ENCODE peak calls at places on chromosomes 4 and X, in four cellular contexts. X is H9, O is neuronal stem cell, D is mesenchymal stem cell. N is an unnamed sample.

GRCh38 chr4:126954537-126955291 is 678.0 kb upstream of the INTU start:
- DNase-seq in X (no peak), D (no peak), O (no peak), N (no peak)

GRCh38 chrX:149222040-149222439 is 283.1 kb downstream of the IDS start:
- DNase-seq in O (no peak), X (no peak), D (no peak), N (no peak)

GRCh38 chrX:18674788-18675735 is 3.2 kb upstream of the RS1 start:
- DNase-seq in X (peak), D (peak), O (peak), N (peak)

GRCh38 chrX:10619311-10620015 is 922 bp downstream of the MID1 start:
- DNase-seq in X (no peak), O (no peak), D (no peak), N (no peak)

GRCh38 chr4:16897991-16898827 is at the start of gene LDB2:
- DNase-seq in D (peak), X (peak), O (peak), N (peak)

GRCh38 chrX:151816914-151817313 is 82.4 kb downstream of the CNGA2 start:
- DNase-seq in O (no peak), X (no peak), D (no peak), N (no peak)

GRCh38 chrX:49860867-49861535 is 18.3 kb upstream of the USP27X start:
- DNase-seq in O (no peak), X (no peak), D (no peak), N (no peak)

GRCh38 chrX:88613338-88613737 is 133.7 kb upstream of the CPXCR1 start:
- DNase-seq in D (peak), O (peak), X (peak), N (no peak)

GRCh38 chr4:137312257-137312656 is 220.0 kb downstream of the PCDH18 start:
- DNase-seq in D (no peak), O (no peak), X (no peak), N (no peak)

GRCh38 chr4:84877051-84877833 is 89.2 kb downstream of the WDFY3 start:
- DNase-seq in O (no peak), X (no peak), D (peak), N (no peak)

GRCh38 chrX:17414839-17415238 is 39.8 kb downstream of the NHS start:
- DNase-seq in D (no peak), O (no peak), X (peak), N (peak)

GRCh38 chr4:158302076-158302866 is 92.0 kb downstream of the TMEM144 start:
- DNase-seq in D (no peak), O (no peak), X (no peak), N (no peak)

GRCh38 chrX:47623540-47624027 is 3.9 kb upstream of the SYN1 start:
- DNase-seq in O (peak), X (peak), D (peak), N (peak)

GRCh38 chrX:10509397-10509796 is 111.0 kb downstream of the MID1 start:
- DNase-seq in O (no peak), X (no peak), D (no peak), N (no peak)

GRCh38 chr4:184826315-184827266 is 823 bp upstream of the ACSL1 start:
- DNase-seq in X (no peak), O (no peak), D (peak), N (no peak)

GRCh38 chr4:173272987-173273386 is 61.2 kb downstream of the HMGB2 start:
- DNase-seq in D (peak), X (no peak), O (no peak), N (no peak)

GRCh38 chr4:11529625-11530201 is 101.0 kb upstream of the HS3ST1 start:
- DNase-seq in D (peak), X (no peak), O (no peak), N (no peak)

GRCh38 chrX:132602701-132603100 is 113.9 kb upstream of the MBNL3 start:
- DNase-seq in X (no peak), O (no peak), D (no peak), N (no peak)

GRCh38 chrX:153820601-153821000 is 9.7 kb downstream of the PDZD4 start:
- DNase-seq in O (no peak), D (no peak), X (no peak), N (no peak)

GRCh38 chrX:124540474-124540873 is 194.1 kb downstream of the SH2D1A start:
- DNase-seq in D (no peak), O (no peak), X (no peak), N (no peak)

GRCh38 chrX:42432552-42432951 is 345.4 kb downstream of the PPP1R2C start:
- DNase-seq in X (no peak), O (no peak), D (no peak), N (no peak)

GRCh38 chr4:37400326-37400881 is 155.9 kb downstream of the NWD2 start:
- DNase-seq in D (no peak), X (no peak), O (no peak), N (no peak)

GRCh38 chr4:165345663-165346417 is 18.4 kb downstream of the MSMO1 start:
- DNase-seq in D (peak), X (no peak), O (no peak), N (no peak)

GRCh38 chrX:41350150-41350975 is 16.4 kb downstream of the DDX3X start:
- DNase-seq in O (no peak), X (no peak), D (peak), N (no peak)

GRCh38 chr4:156824451-156825060 is 147.0 kb downstream of the PDGFC start:
- DNase-seq in O (no peak), D (no peak), X (no peak), N (no peak)

GRCh38 chr4:77586953-77587383 is 18.7 kb upstream of the CXCL13 start:
- DNase-seq in O (no peak), X (no peak), D (no peak), N (no peak)

GRCh38 chrX:107776649-107777535 is 641 bp upstream of the NCBP2L start:
- DNase-seq in D (peak), X (peak), O (peak), N (peak)

GRCh38 chrX:11188664-11189063 is 77.5 kb downstream of the HCCS start:
- DNase-seq in D (no peak), O (no peak), X (no peak), N (no peak)

GRCh38 chrX:154357205-154357604 is 17.2 kb downstream of the FLNA start:
- DNase-seq in X (no peak), D (no peak), O (no peak), N (no peak)

GRCh38 chr4:10020871-10021676 is at the start of gene SLC2A9:
- DNase-seq in O (no peak), D (no peak), X (peak), N (no peak)
- H2BK12ac ChIP-seq in O (no peak), D (no peak), X (no peak), N (peak)

GRCh38 chrX:13387656-13388421 is 68.0 kb upstream of the ATXN3L start:
- DNase-seq in O (no peak), X (no peak), D (peak), N (no peak)
- H2BK12ac ChIP-seq in O (no peak), X (no peak), D (no peak), N (no peak)

DNA sequence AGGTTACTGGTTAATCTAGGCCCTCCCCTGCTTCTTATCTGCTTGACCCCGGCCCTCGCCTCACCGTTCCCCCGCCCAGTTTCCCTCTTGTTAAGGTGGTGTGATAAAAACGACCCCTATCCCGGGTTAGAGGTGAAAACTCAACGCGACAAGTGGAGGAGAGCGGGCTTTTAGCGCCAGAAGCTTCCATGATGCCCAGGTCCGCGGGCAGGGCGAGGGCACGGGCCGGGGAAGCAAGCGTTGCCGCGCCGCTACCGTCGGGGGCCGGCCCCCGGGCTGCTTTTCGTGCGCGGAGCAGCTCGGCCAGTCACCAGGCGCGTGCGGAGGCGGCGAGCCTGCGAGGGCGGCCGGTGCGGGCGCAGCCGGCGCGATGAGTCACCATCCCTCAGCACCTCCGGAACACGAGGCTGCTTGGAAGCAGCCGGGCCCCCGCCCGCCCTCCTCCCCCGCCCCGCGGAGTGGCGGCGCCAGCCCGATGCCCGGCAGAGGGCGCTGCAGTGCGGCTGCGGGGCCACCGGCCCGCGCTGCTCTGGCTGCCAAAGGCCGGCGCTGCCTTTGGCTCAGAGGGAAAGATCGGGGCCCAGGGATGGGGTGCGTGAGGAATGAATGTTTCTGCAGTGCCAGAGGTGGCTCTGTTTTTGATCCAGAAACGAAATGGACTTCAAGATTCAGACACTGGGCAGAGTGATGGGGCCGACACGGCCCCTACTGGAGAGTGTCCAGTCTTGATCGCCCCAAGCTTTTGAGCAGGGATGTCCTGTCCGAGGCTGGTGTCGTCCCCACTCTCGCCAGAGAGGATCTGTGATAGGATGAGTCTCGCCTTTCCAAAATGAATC is 107.8 kb downstream of the NHSL2 start:
- DNase-seq in O (peak), D (peak), X (peak), N (peak)
- H2BK12ac ChIP-seq in O (no peak), D (peak), X (no peak), N (no peak)

DNA sequence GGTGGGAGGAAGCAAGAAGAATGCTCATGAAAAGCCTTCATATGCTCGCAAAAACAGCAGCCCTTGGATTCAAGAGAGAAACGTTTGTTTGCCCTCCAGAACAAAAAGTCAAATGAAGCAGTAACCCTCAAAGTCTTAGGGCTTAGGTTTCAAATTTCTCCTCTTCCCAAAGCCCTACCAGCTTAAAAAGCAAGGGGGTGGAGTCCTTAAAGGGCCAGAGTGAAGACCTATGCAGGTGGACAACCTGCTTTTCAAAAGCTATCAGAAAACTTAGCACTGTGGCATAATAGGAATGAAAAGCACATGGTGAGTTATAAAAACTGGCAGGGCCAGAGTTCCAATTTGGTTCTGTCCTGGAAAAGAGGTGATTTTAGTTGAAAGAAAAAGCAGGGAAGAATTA is 253.3 kb downstream of the NAP1L3 start:
- DNase-seq in X (no peak), D (no peak), O (no peak), N (no peak)
- H2BK12ac ChIP-seq in X (no peak), D (no peak), O (no peak), N (no peak)

GRCh38 chr4:1775731-1776500 is 17.2 kb upstream of the FGFR3 start:
- DNase-seq in O (no peak), D (no peak), X (no peak), N (no peak)

GRCh38 chr4:1778642-1779392 is 14.3 kb upstream of the FGFR3 start:
- DNase-seq in O (no peak), X (no peak), D (no peak), N (no peak)

GRCh38 chr4:1776521-1777161 is 16.5 kb upstream of the FGFR3 start:
- DNase-seq in D (no peak), X (no peak), O (no peak), N (no peak)

GRCh38 chr4:1779588-1780382 is 13.3 kb upstream of the FGFR3 start:
- DNase-seq in D (no peak), X (no peak), O (no peak), N (no peak)

GRCh38 chr4:1777822-1778641 is 15.1 kb upstream of the FGFR3 start:
- DNase-seq in O (peak), X (peak), D (peak), N (peak)
- H2BK12ac ChIP-seq in O (peak), X (no peak), D (no peak), N (peak)

GRCh38 chr4:24419147-24420034 is 165.0 kb downstream of the DHX15 start:
- DNase-seq in D (peak), O (peak), X (peak), N (peak)
- H2BK12ac ChIP-seq in D (peak), O (no peak), X (no peak), N (peak)